ENCODE peak calls at places on chromosome 22, in seven cellular contexts. J is H9, G is mesenchymal stem cell, U is mesendoderm, F is neuronal stem cell, C is H1, P is IMR-90. K is an unnamed sample.
A peak's percentile ranks its signal among the peaks of the same experiment; 100 is the strongest.

GRCh38 chr22:26848244-26848920 is 191.0 kb downstream of the MIAT start:
- DNase-seq in F (no peak), J (no peak), G (peak; percentile 30), U (peak; percentile 28), P (no peak), C (no peak), K (no peak)

GRCh38 chr22:29635734-29636357 is 32.4 kb downstream of the NF2 start:
- DNase-seq in C (no peak), J (no peak), U (peak; percentile 69), P (peak; percentile 73), F (no peak), G (peak; percentile 77), K (peak; percentile 82)

GRCh38 chr22:46070215-46070721 is 80.1 kb upstream of the PPARA start:
- DNase-seq in G (peak; percentile 58), C (no peak), J (peak; percentile 58), U (peak; percentile 26), P (peak; percentile 42), F (no peak), K (peak; percentile 28)

GRCh38 chr22:27962268-27963191 is 43.5 kb upstream of the PITPNB start:
- DNase-seq in J (no peak), P (peak; percentile 21), G (peak; percentile 31), F (no peak), C (no peak), U (no peak), K (peak; percentile 97)

GRCh38 chr22:37501610-37502341 is 15.6 kb upstream of the MFNG start:
- DNase-seq in J (no peak), C (no peak), G (peak; percentile 84), F (no peak), U (peak; percentile 49), P (peak; percentile 93), K (no peak)

GRCh38 chr22:26172389-26172990 is 3.2 kb downstream of the SEZ6L start:
- DNase-seq in F (peak; percentile 36), P (peak; percentile 4), G (peak; percentile 1), C (no peak), U (peak; percentile 67), J (peak; percentile 69), K (peak; percentile 37)

GRCh38 chr22:26766510-26767350 is 109.3 kb downstream of the MIAT start:
- DNase-seq in P (no peak), F (no peak), G (no peak), C (no peak), J (no peak), U (no peak), K (no peak)

GRCh38 chr22:35399114-35399677 is 744 bp upstream of the MCM5 start:
- DNase-seq in P (no peak), G (no peak), J (peak; percentile 45), F (no peak), C (no peak), U (peak; percentile 23), K (no peak)

GRCh38 chr22:28444659-28445058 is 235.0 kb downstream of the TTC28 start:
- DNase-seq in C (no peak), J (no peak), U (no peak), P (no peak), F (no peak), G (no peak), K (no peak)

GRCh38 chr22:46061124-46061410 is 84.1 kb upstream of the WNT7B start:
- DNase-seq in U (no peak), C (no peak), J (no peak), F (no peak), P (no peak), G (no peak), K (no peak)

GRCh38 chr22:30314918-30315317 is 11.8 kb downstream of the TBC1D10A start:
- DNase-seq in C (no peak), F (no peak), G (peak; percentile 68), P (peak; percentile 67), J (no peak), U (peak; percentile 31), K (peak; percentile 76)

GRCh38 chr22:46012881-46013281 is 35.9 kb upstream of the WNT7B start:
- DNase-seq in U (no peak), C (no peak), G (no peak), J (no peak), P (no peak), F (no peak), K (no peak)

GRCh38 chr22:32758866-32759385 is 42.6 kb upstream of the TIMP3 start:
- DNase-seq in F (no peak), U (no peak), P (no peak), J (no peak), G (no peak), C (no peak), K (no peak)

GRCh38 chr22:40665312-40665711 is 14.0 kb upstream of the MCHR1 start:
- DNase-seq in C (no peak), J (no peak), G (peak; percentile 75), U (no peak), F (no peak), P (peak; percentile 85), K (no peak)

GRCh38 chr22:44683881-44684280 is 18.1 kb upstream of the PRR5 start:
- DNase-seq in U (no peak), C (no peak), G (no peak), P (no peak), F (no peak), J (no peak), K (no peak)
- H2AK5ac ChIP-seq in U (no peak overlapping the region), C (no peak overlapping the region), G (no peak overlapping the region), P (no peak overlapping the region), F (no peak overlapping the region), J (no peak overlapping the region), K (peak overlapping the region; percentile 13)

GRCh38 chr22:20023214-20023613 is 2.3 kb downstream of the TANGO2 start:
- DNase-seq in P (no peak), F (no peak), G (no peak), J (no peak), U (no peak), C (no peak), K (no peak)

GRCh38 chr22:20020533-20021195 is at the start of gene TANGO2:
- DNase-seq in G (peak; percentile 85), F (peak; percentile 92), U (peak; percentile 92), C (peak; percentile 51), J (peak; percentile 90), P (peak; percentile 86), K (peak; percentile 97)

GRCh38 chr22:20022231-20023069 is 1.5 kb downstream of the TANGO2 start:
- DNase-seq in F (no peak), P (no peak), U (no peak), C (no peak), J (no peak), G (no peak), K (no peak)

GRCh38 chr22:20019661-20020532 is 1.0 kb upstream of the TANGO2 start:
- DNase-seq in F (no peak), U (no peak), J (no peak), G (no peak), C (no peak), P (no peak), K (no peak)

GRCh38 chr22:20021196-20022181 is 579 bp downstream of the TANGO2 start:
- DNase-seq in C (no peak), P (peak; percentile 54), J (no peak), F (no peak), G (peak; percentile 35), U (no peak), K (peak; percentile 78)
- H2AK5ac ChIP-seq in C (no peak overlapping the region), P (peak overlapping the region; percentile 94), J (no peak overlapping the region), F (peak overlapping the region; percentile 64), G (no peak overlapping the region), U (no peak overlapping the region), K (peak overlapping the region; percentile 40)

GRCh38 chr22:23093090-23093788 is 22.9 kb downstream of the GNAZ start:
- DNase-seq in C (no peak), F (no peak), P (no peak), G (no peak), J (no peak), U (no peak), K (no peak)
- H2AK5ac ChIP-seq in C (no peak overlapping the region), F (no peak overlapping the region), P (no peak overlapping the region), G (no peak overlapping the region), J (no peak overlapping the region), U (no peak overlapping the region), K (no peak overlapping the region)

DNA sequence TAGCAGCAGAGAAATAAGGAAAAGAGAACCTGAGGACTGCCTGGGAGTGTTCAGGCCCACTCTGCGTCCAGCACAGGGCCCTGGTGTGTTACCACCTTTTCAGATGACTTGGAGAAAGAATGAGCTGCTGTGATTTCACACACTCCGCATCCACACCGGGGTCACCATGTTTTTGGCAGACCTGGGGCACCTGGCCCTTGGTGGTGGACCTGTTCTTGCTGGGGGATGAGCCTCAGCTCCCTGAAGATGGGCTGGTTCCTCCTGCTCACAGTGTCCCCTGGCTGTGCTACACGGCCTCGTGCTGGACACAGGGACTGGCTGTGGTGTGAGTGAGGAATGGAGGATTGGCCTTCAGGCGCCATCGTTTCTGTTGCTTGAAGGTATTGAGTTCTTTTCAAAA is 1381.4 kb downstream of the TBC1D22A start:
- DNase-seq in G (no peak), U (no peak), J (no peak), F (no peak), P (no peak), C (no peak), K (no peak)
- H2AK5ac ChIP-seq in G (no peak overlapping the region), U (no peak overlapping the region), J (no peak overlapping the region), F (no peak overlapping the region), P (no peak overlapping the region), C (no peak overlapping the region), K (no peak overlapping the region)

DNA sequence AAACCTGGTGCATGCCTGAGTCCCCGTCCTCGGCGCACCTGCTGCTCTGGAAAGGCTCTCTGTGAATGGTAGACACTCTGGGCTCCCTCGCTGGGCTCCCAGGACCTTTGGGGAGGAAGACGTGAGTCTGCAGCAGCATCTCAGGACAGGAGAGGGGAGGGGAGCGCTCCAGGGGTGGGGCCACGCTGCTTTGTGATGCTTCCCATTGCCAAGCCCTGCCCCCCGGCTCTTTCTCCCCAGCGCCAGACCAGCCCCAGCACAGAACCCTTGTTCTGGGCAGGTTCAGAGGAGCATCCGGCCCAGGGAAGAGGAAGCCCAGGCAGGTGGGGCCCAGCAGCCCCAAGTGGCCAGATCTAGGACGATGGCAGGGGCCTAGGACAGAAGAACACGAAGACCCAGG is 111.2 kb downstream of the BRD1 start:
- DNase-seq in F (no peak), G (no peak), C (no peak), J (no peak), P (no peak), U (no peak), K (no peak)
- H2AK5ac ChIP-seq in F (no peak overlapping the region), G (no peak overlapping the region), C (no peak overlapping the region), J (no peak overlapping the region), P (no peak overlapping the region), U (no peak overlapping the region), K (no peak overlapping the region)

K was measured in trophoblast cell.